ENCODE peak calls at places on chromosomes 2 and 18, in six cellular contexts. One of them, this sample, is unnamed.

GRCh38 chr2:65818873-65819451 is 386.6 kb upstream of the SPRED2 start:
- DNase-seq in MV-4-11: no peak
- DNase-seq in KBM-7: no peak
- DNase-seq in Peyer's patch: no peak
- DNase-seq in HFFc6: no peak
- DNase-seq in IMR-90: no peak
- DNase-seq in this sample: no peak

GRCh38 chr2:27280826-27281225 is 1.4 kb upstream of the TRIM54 start:
- DNase-seq in Peyer's patch: no peak
- DNase-seq in KBM-7: no peak
- DNase-seq in MV-4-11: no peak
- DNase-seq in HFFc6: no peak
- DNase-seq in IMR-90: no peak
- DNase-seq in this sample: no peak

GRCh38 chr2:20483496-20483895 is 36.6 kb downstream of the RHOB start:
- DNase-seq in IMR-90: no peak
- DNase-seq in KBM-7: no peak
- DNase-seq in MV-4-11: no peak
- DNase-seq in HFFc6: no peak
- DNase-seq in Peyer's patch: no peak
- DNase-seq in this sample: no peak

GRCh38 chr2:179304424-179304823 is 39.8 kb upstream of the SESTD1 start:
- DNase-seq in HFFc6: no peak
- DNase-seq in KBM-7: no peak
- DNase-seq in MV-4-11: no peak
- DNase-seq in IMR-90: no peak
- DNase-seq in Peyer's patch: no peak
- DNase-seq in this sample: no peak

GRCh38 chr2:241777167-241777685 is 604 bp downstream of the GAL3ST2 start:
- DNase-seq in KBM-7: no peak
- DNase-seq in MV-4-11: no peak
- DNase-seq in HFFc6: no peak
- DNase-seq in Peyer's patch: no peak
- DNase-seq in IMR-90: no peak
- DNase-seq in this sample: no peak

GRCh38 chr2:14587119-14587518 is 45.4 kb upstream of the LRATD1 start:
- DNase-seq in KBM-7: no peak
- DNase-seq in Peyer's patch: no peak
- DNase-seq in IMR-90: peak; percentile 10
- DNase-seq in MV-4-11: no peak
- DNase-seq in HFFc6: peak; percentile 77
- DNase-seq in this sample: no peak

GRCh38 chr18:65835881-65836280 is 85.1 kb downstream of the CDH7 start:
- DNase-seq in IMR-90: no peak
- DNase-seq in Peyer's patch: no peak
- DNase-seq in HFFc6: no peak
- DNase-seq in MV-4-11: no peak
- DNase-seq in KBM-7: no peak
- DNase-seq in this sample: no peak

GRCh38 chr2:54402350-54402749 is 53.8 kb upstream of the SPTBN1 start:
- DNase-seq in HFFc6: no peak
- DNase-seq in Peyer's patch: no peak
- DNase-seq in KBM-7: no peak
- DNase-seq in IMR-90: peak; percentile 82
- DNase-seq in MV-4-11: no peak
- DNase-seq in this sample: no peak

GRCh38 chr2:128654404-128654803 is 335.7 kb upstream of the HS6ST1 start:
- DNase-seq in HFFc6: no peak
- DNase-seq in IMR-90: no peak
- DNase-seq in Peyer's patch: no peak
- DNase-seq in MV-4-11: peak; percentile 97
- DNase-seq in KBM-7: peak; percentile 92
- DNase-seq in this sample: no peak

GRCh38 chr2:29114514-29114840 is 738 bp upstream of the CLIP4 start:
- DNase-seq in MV-4-11: no peak
- DNase-seq in HFFc6: no peak
- DNase-seq in IMR-90: no peak
- DNase-seq in KBM-7: no peak
- DNase-seq in Peyer's patch: no peak
- DNase-seq in this sample: peak; percentile 71

GRCh38 chr18:24189007-24189528 is 50.2 kb downstream of the CABYR start:
- DNase-seq in Peyer's patch: no peak
- DNase-seq in KBM-7: no peak
- DNase-seq in HFFc6: peak; percentile 6
- DNase-seq in MV-4-11: no peak
- DNase-seq in IMR-90: peak; percentile 70
- DNase-seq in this sample: no peak

GRCh38 chr2:209977386-209978239 is 24.8 kb upstream of the RPE start:
- DNase-seq in MV-4-11: peak; percentile 36
- DNase-seq in IMR-90: peak; percentile 44
- DNase-seq in Peyer's patch: no peak
- DNase-seq in KBM-7: peak; percentile 68
- DNase-seq in HFFc6: peak; percentile 17
- DNase-seq in this sample: no peak

GRCh38 chr18:11160303-11160702 is 10.9 kb upstream of the PIEZO2 start:
- DNase-seq in KBM-7: no peak
- DNase-seq in IMR-90: no peak
- DNase-seq in HFFc6: no peak
- DNase-seq in MV-4-11: no peak
- DNase-seq in Peyer's patch: no peak
- DNase-seq in this sample: no peak

GRCh38 chr2:228875152-228875875 is 395.8 kb downstream of the PID1 start:
- DNase-seq in MV-4-11: no peak
- DNase-seq in HFFc6: peak; percentile 36
- DNase-seq in IMR-90: no peak
- DNase-seq in KBM-7: no peak
- DNase-seq in Peyer's patch: no peak
- DNase-seq in this sample: no peak

GRCh38 chr18:34691626-34692025 is 18.5 kb upstream of the DTNA start:
- DNase-seq in HFFc6: no peak
- DNase-seq in Peyer's patch: no peak
- DNase-seq in IMR-90: no peak
- DNase-seq in MV-4-11: no peak
- DNase-seq in KBM-7: no peak
- DNase-seq in this sample: no peak

GRCh38 chr18:24672165-24672950 is 211.9 kb downstream of the HRH4 start:
- DNase-seq in HFFc6: no peak
- DNase-seq in KBM-7: peak; percentile 53
- DNase-seq in IMR-90: peak; percentile 39
- DNase-seq in MV-4-11: no peak
- DNase-seq in Peyer's patch: no peak
- DNase-seq in this sample: peak; percentile 16

GRCh38 chr2:210169871-210170441 is 1.3 kb downstream of the KANSL1L start:
- DNase-seq in KBM-7: no peak
- DNase-seq in MV-4-11: peak; percentile 92
- DNase-seq in IMR-90: peak; percentile 79
- DNase-seq in HFFc6: peak; percentile 67
- DNase-seq in Peyer's patch: no peak
- DNase-seq in this sample: no peak

GRCh38 chr18:23133860-23134779 is 1.2 kb upstream of the CABLES1 start:
- DNase-seq in MV-4-11: no peak
- DNase-seq in HFFc6: no peak
- DNase-seq in Peyer's patch: no peak
- DNase-seq in KBM-7: peak; percentile 42
- DNase-seq in IMR-90: no peak
- DNase-seq in this sample: peak; percentile 59

GRCh38 chr2:179985163-179985820 is 21.8 kb downstream of the CWC22 start:
- DNase-seq in KBM-7: no peak
- DNase-seq in MV-4-11: no peak
- DNase-seq in IMR-90: no peak
- DNase-seq in HFFc6: no peak
- DNase-seq in Peyer's patch: no peak
- DNase-seq in this sample: no peak

GRCh38 chr18:29145993-29146539 is 969.1 kb upstream of the CDH2 start:
- DNase-seq in KBM-7: no peak
- DNase-seq in Peyer's patch: no peak
- DNase-seq in MV-4-11: peak; percentile 41
- DNase-seq in HFFc6: no peak
- DNase-seq in IMR-90: no peak
- DNase-seq in this sample: no peak

This sample was measured in NCI-H2171.